ENCODE peak calls at places on chromosomes 11 and 22, in ten cellular contexts. I is H1, Z is sigmoid colon, B is upper lobe of left lung, U is esophagus muscularis mucosa, G is transverse colon, S is GM12878, K is suprapubic skin, A is HepG2, V is K562. R is an unnamed sample.

GRCh38 chr11:15931497-15931896 is 424.8 kb downstream of the SOX6 start:
- DNase-seq in B (no peak), I (no peak), S (no peak), V (no peak), U (no peak), Z (no peak), A (no peak), K (no peak), G (no peak), R (no peak)

GRCh38 chr11:78788533-78788932 is 213.9 kb upstream of the NARS2 start:
- DNase-seq in K (no peak), U (no peak), Z (no peak), I (no peak), G (no peak), V (no peak), S (no peak), A (no peak), B (no peak), R (no peak)

GRCh38 chr11:43532046-43532445 is 148.5 kb upstream of the HSD17B12 start:
- DNase-seq in K (no peak), A (no peak), S (no peak), U (no peak), Z (no peak), G (no peak), B (no peak), I (no peak), V (no peak), R (no peak)

GRCh38 chr22:31230871-31231621 is 18.9 kb downstream of the LIMK2 start:
- DNase-seq in U (no peak), Z (no peak), I (no peak), V (no peak), G (peak), K (no peak), B (no peak), S (no peak), A (peak), R (peak)

GRCh38 chr11:17558916-17559315 is 11.9 kb downstream of the OTOG start:
- DNase-seq in A (no peak), S (no peak), B (peak), Z (peak), V (no peak), U (no peak), I (no peak), K (peak), G (no peak), R (no peak)

GRCh38 chr11:94769897-94770296 is 1.7 kb downstream of the AMOTL1 start:
- DNase-seq in A (no peak), U (no peak), B (no peak), K (no peak), S (no peak), G (no peak), I (no peak), V (no peak), Z (no peak), R (no peak)

GRCh38 chr11:41003339-41003992 is 456.0 kb downstream of the LRRC4C start:
- DNase-seq in A (no peak), G (no peak), S (no peak), B (no peak), Z (no peak), I (no peak), V (no peak), K (no peak), U (no peak), R (no peak)

GRCh38 chr11:96508861-96509260 is 119.0 kb downstream of the JRKL start:
- DNase-seq in A (no peak), K (no peak), I (no peak), Z (no peak), B (no peak), S (no peak), G (no peak), U (no peak), V (no peak), R (no peak)

GRCh38 chr22:31295831-31296230 is 3.5 kb upstream of the PIK3IP1 start:
- DNase-seq in K (no peak), B (no peak), S (no peak), Z (no peak), I (no peak), V (no peak), U (no peak), G (no peak), A (no peak), R (no peak)

GRCh38 chr22:39932918-39933649 is 27.1 kb upstream of the TMA7B start:
- DNase-seq in U (no peak), G (peak), S (no peak), Z (no peak), K (no peak), A (peak), I (peak), B (no peak), V (peak), R (peak)

GRCh38 chr11:62601114-62601363 is 626 bp downstream of the MTA2 start:
- DNase-seq in A (no peak), U (no peak), B (no peak), I (no peak), K (no peak), V (no peak), Z (peak), S (no peak), G (peak), R (peak)

GRCh38 chr11:18455686-18456372 is at the start of gene LDHAL6A:
- DNase-seq in U (no peak), I (no peak), G (no peak), S (no peak), A (no peak), K (no peak), B (peak), V (peak), Z (no peak), R (no peak)

GRCh38 chr11:61294717-61295595 is at the start of gene VWCE:
- DNase-seq in S (no peak), G (peak), Z (peak), U (no peak), V (no peak), K (no peak), B (peak), I (peak), A (peak), R (peak)

GRCh38 chr11:30322826-30323710 is at the start of gene ARL14EP:
- DNase-seq in K (peak), I (peak), V (peak), Z (peak), A (peak), B (peak), G (peak), S (peak), U (peak), R (peak)

GRCh38 chr11:85766801-85767200 is 44.1 kb downstream of the SYTL2 start:
- DNase-seq in U (no peak), K (no peak), Z (no peak), I (no peak), S (no peak), B (no peak), A (no peak), V (no peak), G (no peak), R (no peak)

DNA sequence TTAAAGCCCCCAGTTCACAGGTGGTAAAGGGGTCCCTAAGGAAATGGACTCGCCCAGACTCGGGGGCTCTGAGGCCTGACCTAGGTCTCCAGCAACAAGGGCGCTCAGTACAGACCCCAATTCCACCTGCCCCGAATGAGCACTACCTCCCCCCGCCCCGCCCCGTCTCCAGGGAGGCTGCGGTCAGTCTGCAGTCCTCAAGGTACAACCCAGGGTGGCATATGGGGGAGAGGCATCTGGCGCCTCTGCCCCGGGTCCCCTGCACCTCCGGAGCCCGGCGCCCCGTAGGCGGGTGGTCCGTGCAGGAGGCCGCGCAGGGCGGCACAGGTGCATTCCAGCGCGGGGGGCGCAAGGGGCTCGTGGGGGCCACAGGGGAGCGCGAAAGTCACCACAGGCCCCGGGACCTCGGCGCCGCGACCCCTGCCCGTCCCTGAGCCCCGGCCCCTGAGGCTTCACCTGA is 361 bp downstream of the CTSD start:
- DNase-seq in Z (no peak), S (no peak), A (no peak), G (no peak), V (peak), I (no peak), U (no peak), K (no peak), B (no peak), R (no peak)
- TF ChIP-seq POLR2A in Z (no peak), S (no peak), A (no peak), G (no peak), V (no peak), I (no peak), U (no peak), K (no peak), B (no peak), R (no peak)

GRCh38 chr11:58509730-58510129 is 1.8 kb upstream of the OR5B21 start:
- DNase-seq in A (no peak), B (no peak), K (no peak), V (no peak), I (no peak), U (no peak), Z (no peak), S (no peak), G (no peak), R (no peak)

GRCh38 chr11:58508005-58508404 is at the start of gene OR5B21:
- DNase-seq in K (no peak), S (no peak), V (no peak), I (no peak), U (no peak), B (no peak), Z (no peak), A (no peak), G (no peak), R (no peak)

GRCh38 chr11:58508814-58509213 is 909 bp upstream of the OR5B21 start:
- DNase-seq in A (no peak), U (no peak), B (no peak), I (no peak), G (no peak), S (no peak), V (no peak), Z (no peak), K (no peak), R (no peak)

DNA sequence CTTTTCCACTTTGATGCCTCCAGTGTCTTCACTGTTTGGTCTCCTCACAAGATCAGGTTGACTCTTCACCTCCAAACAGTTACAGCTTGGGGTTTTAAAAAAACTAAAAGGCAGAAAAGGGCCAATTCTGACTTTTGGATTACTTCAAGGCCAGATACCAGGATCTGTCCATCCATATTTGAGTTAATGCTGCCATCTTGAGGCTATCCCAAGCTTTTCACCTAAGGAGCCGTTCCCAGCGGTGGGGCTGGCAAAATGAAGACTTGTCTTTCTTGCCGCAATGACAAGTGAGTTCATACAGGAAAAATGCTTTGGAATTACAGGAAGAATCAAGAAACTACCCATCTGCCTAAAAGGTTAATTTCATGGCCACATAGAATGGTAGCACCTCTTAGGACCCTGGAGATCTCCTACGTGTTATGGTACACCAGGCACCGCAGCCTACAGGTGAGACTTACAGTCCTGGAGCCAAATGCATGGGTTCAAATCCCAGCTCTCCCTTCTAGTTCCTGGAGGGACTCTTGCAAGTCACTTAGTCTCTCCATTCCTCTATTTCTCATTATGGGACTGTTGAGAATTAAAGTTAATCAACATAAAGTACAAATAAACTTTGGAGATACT is 6.0 kb upstream of the OR5B21 start:
- DNase-seq in A (peak), S (no peak), G (peak), Z (no peak), U (no peak), K (no peak), I (peak), V (peak), B (no peak), R (no peak)
- TF ChIP-seq EP300 in A (no peak), S (no peak), G (no peak), Z (no peak), U (no peak), K (no peak), I (no peak), V (no peak), B (no peak), R (no peak)

GRCh38 chr11:130157840-130158239 is 1.7 kb upstream of the ST14 start:
- DNase-seq in Z (no peak), I (no peak), U (no peak), A (no peak), B (no peak), G (no peak), S (no peak), K (no peak), V (no peak), R (no peak)

GRCh38 chr11:130159139-130159538 is 443 bp upstream of the ST14 start:
- DNase-seq in S (no peak), B (no peak), G (no peak), Z (no peak), I (no peak), V (no peak), A (no peak), K (no peak), U (no peak), R (no peak)

GRCh38 chr11:130155106-130155505 is 4.5 kb upstream of the ST14 start:
- DNase-seq in U (no peak), I (no peak), V (no peak), B (no peak), A (no peak), K (no peak), S (no peak), G (no peak), Z (no peak), R (no peak)

GRCh38 chr11:130156108-130157022 is 3.2 kb upstream of the ST14 start:
- DNase-seq in K (no peak), I (no peak), S (no peak), Z (no peak), B (no peak), V (no peak), U (no peak), A (no peak), G (peak), R (no peak)

DNA sequence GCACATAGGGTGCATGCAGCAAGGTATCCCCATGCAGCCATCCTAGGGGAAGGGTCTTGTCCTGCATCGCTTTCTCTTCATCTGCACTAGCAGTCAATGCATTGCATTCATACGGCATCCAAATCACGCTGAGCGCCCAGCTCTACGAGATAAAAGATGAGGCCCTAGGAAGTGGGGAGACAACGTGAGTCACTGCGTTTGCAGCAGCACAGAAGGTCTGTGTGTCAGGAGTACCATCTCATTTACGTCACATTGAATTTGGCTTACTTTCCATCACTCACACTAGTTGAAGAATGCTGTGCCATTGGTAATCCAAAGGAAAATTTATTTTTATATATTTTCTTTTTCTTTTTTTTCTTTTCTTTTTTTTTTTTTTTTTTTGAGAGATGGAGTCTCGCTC is 2.5 kb upstream of the ST14 start:
- DNase-seq in U (no peak), S (no peak), K (no peak), B (no peak), G (no peak), A (no peak), I (no peak), V (no peak), Z (no peak), R (no peak)
- TF ChIP-seq POLR2AphosphoS5 in U (no peak), S (no peak), K (no peak), B (no peak), G (no peak), A (no peak), I (no peak), V (no peak), Z (no peak), R (no peak)

GRCh38 chr11:128472128-128473110 is 114.9 kb downstream of the ETS1 start:
- DNase-seq in V (no peak), U (no peak), S (peak), Z (no peak), K (no peak), G (no peak), B (no peak), A (peak), I (no peak), R (no peak)
- TF ChIP-seq POLR2A in V (no peak), U (no peak), S (peak), Z (no peak), K (no peak), G (no peak), B (no peak), A (no peak), I (no peak), R (no peak)